ENCODE peak calls at places on chromosomes 13 and 19, in eight cellular contexts. O, N, I, V, M, R, Y and W are unnamed samples.

GRCh38 chr13:21957833-21958232 is 287.0 kb downstream of the FGF9 start:
- DNase-seq in R (peak; percentile 42), I (no peak), Y (no peak), V (no peak), O (no peak), M (peak; percentile 75), N (no peak), W (no peak)

GRCh38 chr13:48864100-48864499 is 111.6 kb upstream of the FNDC3A start:
- DNase-seq in I (no peak), M (no peak), V (no peak), Y (no peak), R (no peak), O (no peak), N (no peak), W (no peak)

GRCh38 chr13:68927387-68928026 is 1180.1 kb upstream of the ATXN8OS start:
- DNase-seq in V (peak; percentile 78), R (no peak), M (no peak), O (peak; percentile 1), N (peak; percentile 86), Y (peak; percentile 16), I (peak; percentile 43), W (peak; percentile 83)

GRCh38 chr19:8571006-8571411 is 6.2 kb downstream of the MYO1F start:
- DNase-seq in O (no peak), I (no peak), V (no peak), Y (peak; percentile 53), R (peak; percentile 92), N (no peak), M (peak; percentile 68), W (no peak)

GRCh38 chr19:48121909-48122371 is 11.3 kb upstream of the PLA2G4C start:
- DNase-seq in M (no peak), N (no peak), I (no peak), O (peak; percentile 99), V (no peak), Y (peak; percentile 83), R (no peak), W (no peak)

GRCh38 chr13:39410089-39410901 is 192.7 kb downstream of the LHFPL6 start:
- DNase-seq in I (no peak), V (no peak), R (peak; percentile 76), M (peak; percentile 60), Y (no peak), O (peak; percentile 65), N (peak; percentile 38), W (no peak)

GRCh38 chr19:29784598-29785223 is 27.1 kb upstream of the CCNE1 start:
- DNase-seq in R (no peak), Y (no peak), N (no peak), I (no peak), O (no peak), V (no peak), M (no peak), W (no peak)

GRCh38 chr13:52085416-52085815 is 43.5 kb downstream of the NEK5 start:
- DNase-seq in V (no peak), Y (no peak), R (peak; percentile 83), I (no peak), O (no peak), M (peak; percentile 86), N (no peak), W (no peak)

GRCh38 chr13:25489238-25489637 is 117.5 kb downstream of the ATP8A2 start:
- DNase-seq in N (peak; percentile 28), V (peak; percentile 40), I (no peak), Y (no peak), M (no peak), O (no peak), R (peak; percentile 4), W (peak; percentile 14)

GRCh38 chr19:11382898-11383705 is 1.0 kb downstream of the EPOR start:
- DNase-seq in I (no peak), O (peak; percentile 28), Y (no peak), V (peak; percentile 87), M (no peak), N (peak; percentile 85), R (peak; percentile 55), W (peak; percentile 68)

GRCh38 chr19:53885036-53885435 is 3.0 kb downstream of the PRKCG start:
- DNase-seq in N (no peak), O (no peak), Y (no peak), R (no peak), I (no peak), M (no peak), V (no peak), W (no peak)

GRCh38 chr13:31209172-31209818 is 9.5 kb downstream of the B3GLCT start:
- DNase-seq in V (peak; percentile 39), N (peak; percentile 43), O (peak; percentile 56), I (no peak), M (peak; percentile 36), R (peak; percentile 79), Y (no peak), W (peak; percentile 69)

GRCh38 chr19:28303502-28303901 is 909.4 kb downstream of the UQCRFS1 start:
- DNase-seq in O (no peak), V (no peak), Y (no peak), N (no peak), M (no peak), R (no peak), I (no peak), W (no peak)

GRCh38 chr19:49767967-49768581 is 1.3 kb downstream of the AP2A1 start:
- DNase-seq in Y (no peak), O (no peak), I (no peak), M (no peak), R (peak; percentile 45), V (no peak), N (no peak), W (peak; percentile 26)

GRCh38 chr13:113904411-113904810 is 40.5 kb upstream of the GAS6 start:
- DNase-seq in I (no peak), Y (peak; percentile 77), R (peak; percentile 72), O (peak; percentile 62), M (peak; percentile 43), V (peak; percentile 65), N (peak; percentile 73), W (peak; percentile 75)

GRCh38 chr13:39607876-39608275 is 4.9 kb upstream of the LHFPL6 start:
- DNase-seq in R (no peak), I (no peak), N (no peak), O (no peak), Y (no peak), M (no peak), V (no peak), W (no peak)

DNA sequence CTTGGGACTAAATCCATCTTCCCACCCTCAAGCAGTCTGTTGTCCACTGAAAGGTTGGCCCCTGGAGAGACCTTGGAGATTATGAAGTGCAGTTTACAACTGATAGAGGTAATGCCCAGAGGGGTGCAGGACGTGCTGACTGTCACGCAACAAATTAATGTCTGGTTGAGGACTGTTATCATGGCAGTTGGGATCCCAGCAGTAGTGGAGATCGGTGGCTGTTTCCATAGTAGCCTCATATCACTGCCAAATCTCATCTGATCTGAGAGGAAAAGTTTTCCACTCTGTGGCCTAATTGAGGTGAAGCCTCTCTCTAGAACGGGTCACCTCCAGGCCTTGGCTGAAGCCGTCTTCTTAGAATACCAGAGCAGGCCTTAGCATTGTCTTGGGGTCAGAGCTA is 4.1 kb downstream of the TECR start:
- DNase-seq in V (no peak), R (no peak), M (no peak), Y (no peak), I (no peak), N (no peak), O (no peak), W (no peak)
- H3K4me1 ChIP-seq in V (no peaks in the 10 kb centered on the region), R (peaks cover 7% of the 10 kb centered on the region), M (no peaks in the 10 kb centered on the region), Y (peaks cover 4% of the 10 kb centered on the region), I (peaks cover 3% of the 10 kb centered on the region), N (peaks cover 15% of the 10 kb centered on the region), O (peaks cover 7% of the 10 kb centered on the region), W (peaks cover 6% of the 10 kb centered on the region)

GRCh38 chr13:67120872-67121531 is 109.1 kb downstream of the PCDH9 start:
- DNase-seq in M (peak; percentile 76), Y (no peak), N (no peak), I (no peak), V (no peak), R (no peak), O (no peak), W (no peak)
- H2AFZ ChIP-seq in M (no peak overlapping the region), Y (no peak overlapping the region), N (no peak overlapping the region), I (no peak overlapping the region), V (no peak overlapping the region), R (no peak overlapping the region), O (no peak overlapping the region), W (no peak overlapping the region)

GRCh38 chr13:98691360-98691759 is 61.1 kb downstream of the SLC15A1 start:
- DNase-seq in R (no peak), M (no peak), N (no peak), V (no peak), I (no peak), O (no peak), Y (no peak), W (no peak)

GRCh38 chr13:98697833-98698232 is 54.6 kb downstream of the SLC15A1 start:
- DNase-seq in M (no peak), R (no peak), Y (no peak), V (no peak), O (no peak), N (no peak), I (no peak), W (no peak)

GRCh38 chr13:98689347-98689968 is 63.0 kb downstream of the SLC15A1 start:
- DNase-seq in Y (no peak), O (no peak), R (no peak), I (no peak), M (no peak), V (no peak), N (no peak), W (no peak)

GRCh38 chr13:98690348-98691041 is 62.0 kb downstream of the SLC15A1 start:
- DNase-seq in M (no peak), I (no peak), R (no peak), Y (no peak), N (no peak), O (no peak), V (no peak), W (no peak)

DNA sequence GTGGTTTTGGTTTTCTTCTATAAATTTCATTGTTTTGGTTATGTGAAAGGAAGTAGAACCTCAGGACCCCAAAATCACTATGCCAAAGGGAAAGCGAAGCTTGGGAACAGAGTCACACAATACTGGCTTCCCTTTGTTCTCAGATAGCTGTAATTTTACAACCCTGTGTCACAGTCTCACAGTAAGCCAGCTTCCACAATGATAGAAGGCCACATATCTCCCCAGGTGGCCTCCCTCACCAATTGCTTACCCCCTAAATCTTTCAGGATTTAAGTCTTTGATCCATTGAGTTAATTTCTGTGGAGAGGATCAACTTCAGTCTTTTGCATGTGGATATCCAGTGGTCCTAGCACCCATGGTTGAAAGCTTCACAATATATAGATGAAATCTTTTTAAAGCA is 58.7 kb downstream of the SLC15A1 start:
- DNase-seq in O (no peak), Y (no peak), V (no peak), N (no peak), M (no peak), I (no peak), R (no peak), W (peak; percentile 55)
- H3K4me1 ChIP-seq in O (no peaks in the 10 kb centered on the region), Y (no peaks in the 10 kb centered on the region), V (no peaks in the 10 kb centered on the region), N (peaks cover 7% of the 10 kb centered on the region), M (no peaks in the 10 kb centered on the region), I (no peaks in the 10 kb centered on the region), R (no peaks in the 10 kb centered on the region), W (peaks cover 28% of the 10 kb centered on the region)

DNA sequence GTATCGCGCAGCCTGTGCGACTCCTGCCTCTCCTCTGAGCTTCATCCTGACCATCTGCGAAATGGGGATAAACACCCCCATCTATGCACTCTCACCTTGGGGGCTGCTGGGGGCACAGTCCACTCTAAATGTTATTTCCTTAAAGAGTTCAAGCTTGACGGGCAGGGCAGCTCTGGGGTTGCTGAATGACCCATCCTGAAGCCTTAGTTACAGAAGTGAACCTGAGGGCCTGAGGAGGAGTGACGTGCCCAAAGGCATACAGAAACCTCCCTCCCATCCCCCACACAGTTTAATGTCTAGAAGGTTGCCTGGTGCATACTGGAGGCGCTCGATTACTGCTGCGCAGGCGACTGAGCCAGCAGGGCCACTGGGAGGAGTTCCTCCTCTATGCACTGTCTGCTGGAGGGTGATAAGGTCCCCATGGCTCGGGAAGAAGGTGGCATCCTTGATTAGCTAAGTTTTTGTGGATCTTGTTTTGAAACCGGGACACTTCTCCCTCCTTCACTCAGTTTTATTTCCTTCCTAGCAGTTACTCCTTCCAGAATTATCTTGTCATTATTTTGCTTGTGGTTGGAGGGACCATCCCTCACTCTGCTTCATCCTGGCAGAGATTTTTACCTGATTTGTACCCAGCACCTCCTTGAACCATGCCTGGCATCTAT is 572 bp upstream of the FKBP8 start:
- DNase-seq in V (peak; percentile 78), Y (peak; percentile 94), O (peak; percentile 38), M (peak; percentile 40), I (no peak), N (peak; percentile 90), R (peak; percentile 90), W (peak; percentile 70)
- H2AFZ ChIP-seq in V (no peak overlapping the region), Y (peak overlapping the region; percentile 91), O (peak overlapping the region; percentile 74), M (peak overlapping the region; percentile 98), I (peak overlapping the region; percentile 80), N (peak overlapping the region; percentile 75), R (peak overlapping the region; percentile 86), W (peak overlapping the region; percentile 70)